ENCODE peak calls at places on chromosomes 2 and 18, in ten cellular contexts. G, D, F, V, X, K, M, J, B and E are unnamed samples.

GRCh38 chr2:88720399-88720798 is 28.9 kb downstream of the RPIA start:
- DNase-seq in V (no peak), D (no peak), B (no peak), M (no peak), F (no peak), J (no peak), G (no peak), X (no peak), K (no peak), E (no peak)

GRCh38 chr2:88669371-88670214 is 21.9 kb upstream of the RPIA start:
- DNase-seq in F (no peak), X (no peak), D (peak; percentile 52), B (no peak), J (no peak), K (no peak), G (peak; percentile 49), M (peak; percentile 41), V (no peak), E (no peak)

GRCh38 chr2:68200157-68200787 is 42.6 kb downstream of the PNO1 start:
- DNase-seq in D (no peak), V (no peak), J (no peak), M (no peak), X (no peak), B (no peak), G (no peak), K (no peak), F (no peak), E (no peak)

GRCh38 chr2:24971300-24971549 is 530 bp downstream of the DNAJC27 start:
- DNase-seq in K (no peak), G (peak; percentile 32), V (no peak), X (no peak), J (no peak), D (no peak), M (peak; percentile 51), F (no peak), B (no peak), E (peak; percentile 12)

GRCh38 chr2:47796090-47796697 is 13.2 kb downstream of the MSH6 start:
- DNase-seq in B (no peak), M (no peak), X (no peak), D (no peak), K (no peak), V (no peak), J (no peak), G (no peak), F (no peak), E (no peak)

GRCh38 chr2:86518498-86518897 is 44.7 kb downstream of the CHMP3 start:
- DNase-seq in K (no peak), V (no peak), D (no peak), X (no peak), B (no peak), J (no peak), G (no peak), F (no peak), M (peak; percentile 50), E (no peak)

GRCh38 chr18:60067426-60068210 is 167.8 kb downstream of the PMAIP1 start:
- DNase-seq in F (no peak), V (no peak), K (no peak), X (no peak), B (no peak), G (no peak), D (no peak), J (no peak), M (no peak), E (no peak)

GRCh38 chr2:177622516-177622915 is 229.9 kb downstream of the AGPS start:
- DNase-seq in M (peak; percentile 93), D (no peak), X (no peak), K (no peak), B (no peak), G (no peak), F (no peak), J (no peak), V (no peak), E (no peak)

GRCh38 chr2:33051586-33052385 is 105.0 kb downstream of the LTBP1 start:
- DNase-seq in K (no peak), M (peak; percentile 84), D (peak; percentile 70), G (peak; percentile 66), B (no peak), J (no peak), X (no peak), F (peak; percentile 82), V (no peak), E (peak; percentile 12)

GRCh38 chr2:110679337-110679707 is 1.5 kb upstream of the BUB1 start:
- DNase-seq in J (no peak), F (no peak), V (no peak), G (no peak), X (no peak), M (peak; percentile 45), B (peak; percentile 37), D (no peak), K (peak; percentile 39), E (no peak)

GRCh38 chr2:96859338-96859649 is 1.5 kb upstream of the ANKRD39 start:
- DNase-seq in G (no peak), M (no peak), K (no peak), V (peak; percentile 92), J (no peak), F (no peak), D (no peak), B (peak; percentile 74), X (peak; percentile 79), E (no peak)

GRCh38 chr2:96861074-96861473 is 3.3 kb upstream of the ANKRD39 start:
- DNase-seq in M (no peak), V (no peak), J (no peak), X (no peak), F (no peak), K (no peak), G (no peak), B (peak; percentile 25), D (no peak), E (no peak)

GRCh38 chr2:96856776-96857673 is 791 bp downstream of the ANKRD39 start:
- DNase-seq in F (no peak), V (no peak), D (no peak), G (no peak), J (no peak), M (peak; percentile 69), K (peak; percentile 68), B (no peak), X (no peak), E (no peak)

GRCh38 chr2:96859681-96860064 is 1.9 kb upstream of the ANKRD39 start:
- DNase-seq in F (no peak), M (no peak), J (no peak), G (no peak), X (no peak), K (no peak), D (no peak), B (no peak), V (no peak), E (no peak)

GRCh38 chr2:96860065-96861029 is 2.5 kb upstream of the ANKRD39 start:
- DNase-seq in G (no peak), B (no peak), M (no peak), V (no peak), X (no peak), K (no peak), J (no peak), D (no peak), F (no peak), E (no peak)
- TF ChIP-seq POLR2A in G (no peak), B (no peak), M (no peak), V (no peak), X (no peak), K (no peak), J (no peak), D (no peak), F (no peak), E (no peak)

DNA sequence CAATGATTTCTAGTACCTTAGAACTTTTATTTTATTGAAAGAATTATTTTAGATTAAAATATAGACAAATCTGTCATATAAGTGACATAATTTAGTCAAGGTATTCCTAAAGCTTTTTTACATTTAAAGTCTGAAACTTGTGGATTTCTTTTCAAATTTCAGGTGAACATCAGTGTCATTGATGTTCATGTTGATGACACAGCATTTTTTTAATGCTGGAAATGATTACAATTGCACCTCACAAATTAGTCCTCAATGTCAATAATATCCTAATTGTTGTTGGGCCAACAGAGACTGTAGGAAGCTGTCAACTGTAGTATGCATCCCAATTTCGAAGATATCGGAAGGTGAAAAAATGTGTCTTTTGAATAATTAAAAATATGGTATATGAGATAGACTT is 214.4 kb upstream of the ARL4C start:
- DNase-seq in M (no peak), B (no peak), J (no peak), X (no peak), V (no peak), G (no peak), K (no peak), D (no peak), F (no peak), E (no peak)
- TF ChIP-seq POLR2A in M (no peak), B (no peak), J (no peak), X (no peak), V (no peak), G (no peak), K (no peak), D (no peak), F (no peak), E (no peak)

GRCh38 chr2:237465515-237466227 is 21.4 kb upstream of the MLPH start:
- DNase-seq in K (no peak), J (no peak), B (no peak), M (peak; percentile 50), V (peak; percentile 32), F (no peak), X (no peak), D (peak; percentile 99), G (no peak), E (peak; percentile 74)
- TF ChIP-seq POLR2A in K (no peak), J (no peak), B (no peak), M (no peak), V (no peak), F (no peak), X (no peak), D (no peak), G (no peak), E (no peak)

DNA sequence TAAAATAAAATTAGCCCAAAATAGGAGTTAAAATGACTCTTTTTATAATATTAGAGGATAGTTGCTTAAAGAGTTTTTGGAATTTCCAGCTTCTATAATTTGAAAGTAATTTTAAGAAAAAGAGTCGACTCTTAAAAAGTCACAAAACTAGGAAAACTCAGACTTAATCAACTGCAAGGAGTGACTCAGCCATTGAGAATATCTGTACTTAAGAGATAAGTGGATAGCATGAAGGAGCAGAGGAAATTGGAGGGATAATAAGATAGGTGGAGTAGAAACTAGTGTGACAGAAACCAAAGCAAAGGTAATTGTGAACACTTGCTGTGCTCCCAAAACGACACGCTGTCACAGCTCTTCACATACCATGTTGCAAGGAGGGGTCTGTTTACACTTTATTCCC is 8.4 kb downstream of the RSAD2 start:
- DNase-seq in M (no peak), F (no peak), B (no peak), K (no peak), V (no peak), D (no peak), J (no peak), G (no peak), X (no peak), E (no peak)
- TF ChIP-seq POLR2A in M (no peak), F (no peak), B (no peak), K (no peak), V (no peak), D (no peak), J (no peak), G (no peak), X (no peak), E (no peak)

DNA sequence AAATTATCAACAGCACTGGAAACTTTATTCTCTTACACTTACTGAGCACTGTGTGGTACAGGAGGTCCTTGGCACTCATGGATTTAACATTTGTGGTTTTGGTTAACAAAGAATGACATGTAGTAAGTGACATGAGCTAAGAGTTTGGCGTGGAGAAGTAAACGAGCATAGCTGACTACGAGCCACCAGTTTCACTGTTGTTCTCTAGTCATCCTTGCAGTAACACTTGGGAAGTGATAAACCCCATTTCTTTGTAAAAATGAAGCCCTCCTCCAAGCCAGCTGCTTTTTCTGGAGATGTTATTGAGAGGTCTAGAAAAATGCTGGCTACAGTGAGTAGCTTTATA is 32.7 kb downstream of the QPCT start:
- DNase-seq in K (no peak), X (no peak), V (no peak), M (peak; percentile 32), F (no peak), G (no peak), D (peak; percentile 66), J (no peak), B (no peak), E (no peak)
- TF ChIP-seq POLR2A in K (no peak), X (no peak), V (no peak), M (no peak), F (no peak), G (no peak), D (no peak), J (no peak), B (no peak), E (no peak)